ENCODE peak calls at places on chromosomes 13 and 19, in eight cellular contexts. J is IMR-90; P is substantia nigra; X is tibial nerve; E is AG04450; Y is SJSA1; Z is CD4-positive, alpha-beta T cell; V is cardiac muscle cell. R is an unnamed sample.

GRCh38 chr13:36297259-36297599 is 385 bp downstream of the CCDC169 start:
- DNase-seq in E (no peak), P (no peak), Y (no peak), X (no peak), V (no peak), Z (no peak), J (peak), R (no peak)

GRCh38 chr13:108959254-108959653 is 329.8 kb downstream of the MYO16 start:
- DNase-seq in Z (no peak), X (no peak), Y (no peak), P (no peak), V (no peak), E (no peak), J (no peak), R (no peak)

GRCh38 chr13:31846984-31847752 is 107.8 kb downstream of the RXFP2 start:
- DNase-seq in Z (no peak), P (no peak), J (no peak), E (no peak), V (no peak), X (no peak), Y (no peak), R (no peak)

GRCh38 chr13:103351035-103351828 is 285.0 kb upstream of the SLC10A2 start:
- DNase-seq in E (no peak), V (peak), Z (no peak), J (no peak), Y (peak), X (no peak), P (no peak), R (peak)

GRCh38 chr19:43633520-43633919 is 6.1 kb downstream of the CADM4 start:
- DNase-seq in V (no peak), E (no peak), Y (no peak), Z (no peak), J (no peak), X (no peak), P (no peak), R (no peak)

GRCh38 chr13:93398167-93398566 is 171.6 kb downstream of the GPC6 start:
- DNase-seq in P (no peak), E (no peak), Z (no peak), Y (no peak), V (no peak), X (no peak), J (peak), R (no peak)

GRCh38 chr19:10230904-10231623 is at the start of gene S1PR2:
- DNase-seq in Z (peak), X (peak), P (peak), V (peak), Y (peak), J (peak), E (peak), R (peak)

GRCh38 chr19:1218751-1219567 is 13.4 kb downstream of the STK11 start:
- DNase-seq in Z (no peak), V (no peak), J (no peak), Y (no peak), P (no peak), E (no peak), X (no peak), R (no peak)

GRCh38 chr13:98460519-98460918 is 116.4 kb downstream of the STK24 start:
- DNase-seq in J (no peak), V (no peak), P (no peak), E (no peak), X (no peak), Z (no peak), Y (no peak), R (no peak)

GRCh38 chr19:10617409-10618121 is 7.8 kb upstream of the SLC44A2 start:
- DNase-seq in V (no peak), J (peak), E (peak), Z (no peak), P (no peak), X (no peak), Y (peak), R (no peak)

GRCh38 chr19:10699650-10700335 is 1.4 kb upstream of the QTRT1 start:
- DNase-seq in Y (peak), X (peak), P (no peak), E (peak), V (peak), Z (peak), J (peak), R (no peak)

GRCh38 chr19:13707901-13708300 is 56.4 kb upstream of the MRI1 start:
- DNase-seq in Y (no peak), P (no peak), E (no peak), V (no peak), Z (no peak), J (no peak), X (no peak), R (no peak)

GRCh38 chr13:27425151-27425917 is 915 bp downstream of the GTF3A start:
- DNase-seq in V (no peak), P (no peak), Y (no peak), Z (no peak), E (no peak), X (no peak), J (no peak), R (no peak)

GRCh38 chr13:27425918-27426630 is 1.7 kb downstream of the GTF3A start:
- DNase-seq in Y (peak), X (peak), V (peak), P (peak), J (peak), Z (peak), E (no peak), R (peak)

GRCh38 chr13:27424246-27425150 is at the start of gene GTF3A:
- DNase-seq in P (peak), J (peak), Y (peak), X (peak), V (peak), Z (peak), E (peak), R (peak)

GRCh38 chr13:27427663-27428062 is 3.2 kb downstream of the GTF3A start:
- DNase-seq in E (no peak), Y (no peak), Z (no peak), X (peak), J (no peak), P (no peak), V (no peak), R (peak)

GRCh38 chr13:27428160-27428559 is 3.7 kb downstream of the GTF3A start:
- DNase-seq in E (no peak), Z (no peak), Y (no peak), V (no peak), P (no peak), J (no peak), X (no peak), R (no peak)
- H3K27ac ChIP-seq in E (no peak), Z (peak), Y (no peak), V (no peak), P (no peak), J (no peak), X (peak), R (peak)

GRCh38 chr19:51047031-51047335 is 12.2 kb upstream of the KLK12 start:
- DNase-seq in X (no peak), E (no peak), P (no peak), V (no peak), Z (no peak), Y (no peak), J (no peak), R (no peak)
- H3K27ac ChIP-seq in X (no peak), E (no peak), P (no peak), V (no peak), Z (no peak), Y (no peak), J (no peak), R (no peak)

GRCh38 chr19:15252398-15253018 is 20.3 kb upstream of the EPHX3 start:
- DNase-seq in E (no peak), V (no peak), Y (peak), J (peak), X (no peak), Z (no peak), P (peak), R (no peak)
- H3K27ac ChIP-seq in E (peak), V (peak), Y (peak), J (peak), X (peak), Z (no peak), P (peak), R (peak)

DNA sequence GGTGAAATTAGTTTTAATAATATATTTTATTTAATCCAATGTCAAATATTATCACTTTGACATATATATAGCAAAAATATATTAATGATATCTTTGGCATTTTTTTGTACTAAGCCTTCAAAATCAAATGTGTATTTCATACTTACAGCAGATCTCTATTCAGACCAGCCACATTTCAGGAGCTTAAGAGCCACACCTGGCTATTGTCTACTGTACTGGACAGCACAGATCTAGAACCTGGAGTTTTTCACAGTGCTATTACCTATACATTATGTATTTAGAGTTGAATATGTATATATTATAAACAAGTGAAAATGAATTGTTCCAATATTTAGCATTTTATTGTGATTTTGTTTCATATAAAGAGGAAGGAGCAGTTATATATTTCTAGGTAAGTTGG is 486.3 kb downstream of the DIAPH3 start:
- DNase-seq in J (no peak), Z (no peak), P (no peak), V (no peak), E (no peak), X (no peak), Y (no peak), R (no peak)
- H3K27ac ChIP-seq in J (no peak), Z (no peak), P (no peak), V (no peak), E (no peak), X (no peak), Y (no peak), R (peak)

GRCh38 chr19:5484398-5485285 is 29.4 kb downstream of the ZNRF4 start:
- DNase-seq in E (peak), Y (no peak), V (peak), P (no peak), J (peak), X (no peak), Z (no peak), R (no peak)
- H3K27ac ChIP-seq in E (no peak), Y (no peak), V (peak), P (no peak), J (no peak), X (no peak), Z (no peak), R (no peak)

R was measured in left ventricle myocardium inferior.